ENCODE peak calls at places on chromosome 1, in four cellular contexts. D, E, G and F are unnamed samples. For H4K20me1, the result is how much of the 10 kb centered on the place peaks cover.

GRCh38 chr1:172895761-172896160 is 155.0 kb downstream of the TNFSF18 start:
- DNase-seq in G (no peak), E (no peak), D (no peak), F (no peak)

GRCh38 chr1:22319608-22320007 is 132.0 kb upstream of the ZBTB40 start:
- DNase-seq in G (no peak), E (no peak), D (peak), F (no peak)

GRCh38 chr1:28680141-28680540 is 11.6 kb downstream of the GMEB1 start:
- DNase-seq in E (peak), G (no peak), D (no peak), F (no peak)

GRCh38 chr1:92859400-92860039 is 27.7 kb downstream of the RPL5 start:
- DNase-seq in D (no peak), G (no peak), E (no peak), F (no peak)

GRCh38 chr1:59432531-59433439 is 135.9 kb downstream of the FGGY start:
- DNase-seq in G (no peak), D (no peak), E (no peak), F (no peak)

GRCh38 chr1:220521755-220522154 is 6.2 kb upstream of the MARK1 start:
- DNase-seq in G (no peak), E (no peak), D (no peak), F (no peak)

GRCh38 chr1:159839135-159839849 is 12.6 kb downstream of the SLAMF8 start:
- DNase-seq in D (no peak), G (no peak), E (no peak), F (no peak)

GRCh38 chr1:14539309-14539708 is 59.2 kb upstream of the KAZN start:
- DNase-seq in G (no peak), E (no peak), D (no peak), F (no peak)

GRCh38 chr1:50450861-50451653 is 27.8 kb upstream of the DMRTA2 start:
- DNase-seq in G (no peak), D (no peak), E (no peak), F (no peak)

GRCh38 chr1:81666586-81666985 is 134.1 kb upstream of the ADGRL2 start:
- DNase-seq in G (peak), E (peak), D (peak), F (no peak)

GRCh38 chr1:214449371-214449770 is 102.0 kb downstream of the PTPN14 start:
- DNase-seq in E (no peak), G (no peak), D (no peak), F (no peak)

GRCh38 chr1:221292652-221293051 is 413.4 kb downstream of the HLX start:
- DNase-seq in G (no peak), D (no peak), E (no peak), F (no peak)

GRCh38 chr1:63557365-63557987 is 34.2 kb downstream of the EFCAB7 start:
- DNase-seq in G (peak), E (peak), D (peak), F (no peak)

GRCh38 chr1:84930329-84930728 is 37.3 kb upstream of the LPAR3 start:
- DNase-seq in D (no peak), E (no peak), G (no peak), F (no peak)

GRCh38 chr1:38000529-38001453 is 4.5 kb downstream of the FHL3 start:
- DNase-seq in E (peak), G (peak), D (peak), F (peak)

GRCh38 chr1:202848191-202848542 is 37.4 kb downstream of the PCAT6 start:
- DNase-seq in D (no peak), E (peak), G (no peak), F (no peak)

GRCh38 chr1:118984086-118984989 is 3.8 kb downstream of the TBX15 start:
- DNase-seq in E (peak), G (no peak), D (peak), F (peak)

GRCh38 chr1:75423616-75424015 is 187.3 kb downstream of the SLC44A5 start:
- DNase-seq in G (no peak), D (no peak), E (no peak), F (no peak)

GRCh38 chr1:167936930-167937708 is at the start of gene MPC2:
- DNase-seq in G (peak), D (peak), E (peak), F (peak)

GRCh38 chr1:118185083-118185899 is at the start of gene SPAG17:
- DNase-seq in E (peak), D (peak), G (peak), F (peak)

GRCh38 chr1:66253330-66253921 is 280.5 kb upstream of the SGIP1 start:
- DNase-seq in G (peak), E (peak), D (peak), F (peak)

GRCh38 chr1:84379128-84379527 is 19.2 kb upstream of the DNASE2B start:
- DNase-seq in G (peak), E (peak), D (peak), F (no peak)

GRCh38 chr1:12344611-12345299 is 114.9 kb downstream of the VPS13D start:
- DNase-seq in D (no peak), G (no peak), E (no peak), F (no peak)

GRCh38 chr1:202160377-202160940 is at the start of gene PTPN7:
- DNase-seq in D (no peak), E (no peak), G (no peak), F (peak)

GRCh38 chr1:109312978-109313775 is 6.4 kb upstream of the MYBPHL start:
- DNase-seq in G (no peak), D (no peak), E (no peak), F (no peak)

GRCh38 chr1:221532071-221532755 is 209.7 kb downstream of the DUSP10 start:
- DNase-seq in D (no peak), E (peak), G (no peak), F (no peak)

GRCh38 chr1:242023805-242024204 is 24.9 kb upstream of the MAP1LC3C start:
- DNase-seq in E (no peak), G (no peak), D (no peak), F (no peak)

GRCh38 chr1:90719321-90720136 is 2.4 kb upstream of the BARHL2 start:
- DNase-seq in E (no peak), D (peak), G (no peak), F (peak)

GRCh38 chr1:6176751-6177150 is 3.4 kb downstream of the CHD5 start:
- DNase-seq in G (no peak), E (no peak), D (no peak), F (peak)

GRCh38 chr1:7299994-7300393 is 471.1 kb upstream of the VAMP3 start:
- DNase-seq in D (peak), G (peak), E (peak), F (peak)

GRCh38 chr1:26239936-26240335 is 5.9 kb downstream of the CEP85 start:
- DNase-seq in G (peak), D (peak), E (peak), F (peak)

GRCh38 chr1:67732750-67733151 is 47.8 kb downstream of the GADD45A start:
- DNase-seq in D (peak), E (peak), G (no peak), F (peak)

GRCh38 chr1:116334868-116335649 is 38.0 kb upstream of the ATP1A1 start:
- DNase-seq in E (peak), G (no peak), D (no peak), F (no peak)

GRCh38 chr1:116338400-116338799 is 34.6 kb upstream of the ATP1A1 start:
- DNase-seq in G (no peak), E (no peak), D (no peak), F (no peak)

GRCh38 chr1:116337398-116337797 is 35.6 kb upstream of the ATP1A1 start:
- DNase-seq in D (no peak), E (no peak), G (no peak), F (no peak)

GRCh38 chr1:116335847-116336246 is 37.2 kb upstream of the ATP1A1 start:
- DNase-seq in D (no peak), G (no peak), E (no peak), F (no peak)

GRCh38 chr1:116336250-116336649 is 36.8 kb upstream of the ATP1A1 start:
- DNase-seq in E (no peak), D (no peak), G (no peak), F (no peak)
- H3K27ac ChIP-seq in E (no peak), D (no peak), G (no peak), F (no peak)

GRCh38 chr1:183432548-183432875 is 14.3 kb upstream of the NMNAT2 start:
- DNase-seq in E (no peak), G (no peak), D (peak), F (peak)

GRCh38 chr1:183438060-183438459 is 19.9 kb upstream of the NMNAT2 start:
- DNase-seq in E (no peak), G (no peak), D (no peak), F (no peak)

GRCh38 chr1:183431840-183432547 is 13.8 kb upstream of the NMNAT2 start:
- DNase-seq in G (no peak), D (no peak), E (no peak), F (no peak)

GRCh38 chr1:183435497-183435896 is 17.3 kb upstream of the NMNAT2 start:
- DNase-seq in D (no peak), E (no peak), G (no peak), F (no peak)

DNA sequence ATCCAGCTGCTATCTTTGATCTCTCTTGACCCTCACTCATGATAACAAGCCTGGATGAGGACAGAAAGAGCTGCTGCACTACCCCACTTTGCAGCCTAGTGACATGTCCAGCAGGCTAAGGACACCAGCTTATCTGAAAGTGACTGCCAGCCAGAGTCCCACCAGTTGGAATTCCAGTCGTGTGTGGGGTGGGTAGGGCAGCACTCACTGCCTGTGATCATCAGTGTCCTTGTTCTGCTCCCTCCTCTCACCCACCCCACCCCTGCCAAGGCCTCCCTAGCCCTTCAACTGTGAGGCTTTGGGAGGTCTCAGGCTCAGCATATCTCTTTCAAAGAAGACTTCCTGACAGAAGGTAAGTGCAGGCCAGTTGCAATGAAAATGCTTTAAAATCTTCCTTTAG is 15.5 kb upstream of the NMNAT2 start:
- DNase-seq in G (no peak), E (no peak), D (no peak), F (no peak)
- H3K4me3 ChIP-seq in G (no peak), E (no peak), D (no peak), F (no peak)

DNA sequence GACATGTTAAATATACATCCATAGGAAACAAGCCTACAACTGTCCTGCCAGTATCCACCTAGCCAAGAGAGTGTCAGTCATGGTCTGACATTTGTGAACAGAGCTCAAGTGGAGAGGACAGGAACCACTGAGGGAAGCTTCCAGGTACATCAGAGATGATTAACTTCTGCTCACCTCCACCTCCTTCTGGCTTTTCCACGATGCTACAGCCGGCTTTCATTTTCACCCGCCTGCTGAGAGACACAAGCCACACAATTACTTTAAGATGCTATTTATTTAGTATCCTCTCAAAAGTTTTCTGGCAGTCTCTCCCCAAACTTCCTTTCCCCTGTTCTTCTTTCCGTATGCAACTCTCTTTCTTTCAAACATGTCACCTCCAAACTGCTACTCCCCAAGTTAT is 2.1 kb downstream of the ETV3 start:
- DNase-seq in E (no peak), G (no peak), D (no peak), F (no peak)
- H4K20me1 ChIP-seq in E (under half), G (half or more), D (under half), F (under half)

GRCh38 chr1:155277070-155277895 is at the start of gene HCN3:
- DNase-seq in G (peak), E (peak), D (peak), F (peak)
- H3K27ac ChIP-seq in G (no peak), E (peak), D (no peak), F (no peak)

GRCh38 chr1:8889925-8890785 is 11.7 kb upstream of the ENO1 start:
- DNase-seq in D (peak), G (peak), E (peak), F (peak)
- H3K4me3 ChIP-seq in D (peak), G (peak), E (peak), F (peak)

DNA sequence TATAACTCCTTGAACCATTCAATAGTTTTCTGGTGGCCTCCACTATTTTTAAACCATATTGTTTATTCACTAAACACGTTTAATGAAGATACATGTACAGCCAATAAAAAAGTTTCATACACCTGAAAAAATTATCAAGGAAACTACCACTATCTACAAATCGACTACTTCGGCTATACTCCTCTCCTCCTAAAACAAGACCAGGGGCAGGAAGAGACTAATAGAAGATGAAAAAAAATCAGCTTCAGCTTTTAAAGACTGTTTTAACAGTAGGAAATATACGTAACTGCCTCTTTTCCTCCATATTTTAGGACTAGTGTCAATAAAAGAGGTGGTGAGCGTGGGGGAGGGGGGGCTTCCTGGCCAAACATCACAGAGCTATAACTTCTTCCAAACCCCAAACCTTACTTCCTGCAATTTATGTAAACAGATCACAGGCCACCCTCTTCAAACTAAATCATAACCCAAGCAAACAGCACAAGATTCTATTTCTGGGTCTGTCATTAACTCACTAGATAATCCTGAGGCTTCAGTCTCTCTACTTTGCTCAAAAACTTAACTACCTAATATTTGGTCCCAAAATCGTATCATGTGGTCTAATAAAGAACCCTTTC is 15.1 kb downstream of the FOXJ3 start:
- DNase-seq in E (no peak), G (no peak), D (no peak), F (no peak)
- H4K20me1 ChIP-seq in E (half or more), G (half or more), D (under half), F (half or more)

GRCh38 chr1:45335732-45336365 is 4.1 kb upstream of the TOE1 start:
- DNase-seq in G (no peak), E (no peak), D (no peak), F (no peak)
- H3K27ac ChIP-seq in G (no peak), E (no peak), D (no peak), F (no peak)

DNA sequence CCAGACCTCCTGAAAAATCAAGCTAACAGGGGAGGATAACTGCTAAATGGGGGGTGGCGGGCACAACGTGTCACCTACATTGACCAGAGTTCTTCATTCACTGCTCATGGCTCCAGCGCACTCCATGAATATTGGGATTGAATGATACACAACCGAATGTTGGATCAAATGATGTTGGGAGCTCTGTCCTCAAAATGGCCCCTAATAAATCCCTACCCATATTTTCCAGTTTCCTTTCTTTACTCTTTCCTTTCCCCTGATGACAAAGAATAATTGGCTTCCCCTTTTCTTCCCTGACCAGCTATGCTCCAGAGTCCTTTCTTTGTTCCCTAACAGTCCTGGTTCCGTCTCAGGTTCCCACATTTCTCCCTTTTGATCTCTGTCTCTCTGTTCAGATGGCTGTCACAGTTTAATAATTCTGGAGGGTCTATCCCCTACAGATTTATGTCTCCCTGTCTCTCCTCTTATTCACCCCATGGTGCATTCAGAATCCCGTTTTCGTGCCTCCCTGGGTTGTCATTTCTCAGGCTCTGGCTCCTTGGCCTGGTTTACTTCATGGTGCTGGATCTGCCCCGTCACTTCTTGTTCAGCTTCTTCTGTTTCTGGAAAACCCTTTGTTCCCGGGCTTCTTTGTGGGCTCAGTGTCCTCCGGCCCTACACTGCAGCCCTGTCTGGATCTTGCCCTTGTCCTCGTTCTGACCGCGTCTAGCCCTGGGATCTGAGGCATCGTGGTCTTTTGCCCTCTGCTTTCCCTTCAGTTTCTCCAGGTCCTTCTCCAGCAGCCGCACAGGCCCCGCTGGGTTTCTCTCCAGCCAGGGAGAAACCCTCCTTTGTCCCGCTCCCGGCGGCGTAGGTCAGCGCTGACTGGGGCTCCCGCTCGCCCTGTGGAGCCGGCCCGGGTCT is 78.3 kb downstream of the NDUFS5 start:
- DNase-seq in D (peak), E (no peak), G (no peak), F (peak)
- H3K4me3 ChIP-seq in D (peak), E (peak), G (peak), F (peak)